ENCODE peak calls at places on chromosomes 4 and X, in eight cellular contexts. C is upper lobe of right lung; N is fibroblast of villous mesenchyme; Z is epithelial cell of esophagus; V is fibroblast of pulmonary artery; U is cardiac muscle cell; E is CD4-positive, CD25-positive, alpha-beta regulatory T cell; K is hepatocyte. G is an unnamed sample.

GRCh38 chr4:31575504-31575903 is 855.3 kb downstream of the PCDH7 start:
- DNase-seq in C (no peak), N (no peak), Z (no peak), V (no peak), U (no peak), E (no peak), K (no peak), G (no peak)

GRCh38 chrX:48513670-48514069 is 4.9 kb downstream of the PORCN start:
- DNase-seq in C (no peak), N (no peak), Z (no peak), V (no peak), U (no peak), E (no peak), K (no peak), G (no peak)

GRCh38 chrX:71532078-71532752 is 689 bp upstream of the OGT start:
- DNase-seq in C (no peak), N (peak; percentile 62), Z (peak; percentile 65), V (peak; percentile 41), U (no peak), E (peak; percentile 83), K (peak; percentile 21), G (peak; percentile 44)

GRCh38 chr4:109065006-109065405 is 237.5 kb downstream of the COL25A1 start:
- DNase-seq in C (no peak), N (no peak), Z (no peak), V (no peak), U (no peak), E (no peak), K (no peak), G (no peak)

GRCh38 chr4:74549936-74550335 is 105.0 kb downstream of the AREG start:
- DNase-seq in C (no peak), N (no peak), Z (peak; percentile 77), V (peak; percentile 39), U (no peak), E (no peak), K (no peak), G (peak; percentile 44)

GRCh38 chr4:121594796-121595526 is 101.8 kb downstream of the ANXA5 start:
- DNase-seq in C (no peak), N (peak; percentile 49), Z (peak; percentile 65), V (peak; percentile 93), U (no peak), E (no peak), K (peak; percentile 13), G (peak; percentile 13)

GRCh38 chrX:144819406-144819805 is 427.9 kb upstream of the SPANXN1 start:
- DNase-seq in C (no peak), N (peak; percentile 36), Z (no peak), V (no peak), U (no peak), E (no peak), K (no peak), G (no peak)

GRCh38 chrX:70755850-70756249 is 152.7 kb downstream of the TEX11 start:
- DNase-seq in C (no peak), N (no peak), Z (no peak), V (no peak), U (no peak), E (peak; percentile 86), K (no peak), G (no peak)

GRCh38 chr4:183356173-183356825 is 34.1 kb upstream of the CLDN24 start:
- DNase-seq in C (no peak), N (no peak), Z (no peak), V (no peak), U (no peak), E (no peak), K (no peak), G (no peak)

GRCh38 chr4:169770411-169770810 is 12.7 kb upstream of the HPF1 start:
- DNase-seq in C (no peak), N (peak; percentile 61), Z (no peak), V (no peak), U (no peak), E (no peak), K (no peak), G (no peak)

GRCh38 chrX:128781506-128781905 is 729.3 kb upstream of the ACTRT1 start:
- DNase-seq in C (no peak), N (no peak), Z (peak; percentile 2), V (no peak), U (peak; percentile 24), E (peak; percentile 48), K (peak; percentile 49), G (peak; percentile 18)

GRCh38 chr4:187077749-187078148 is 354.1 kb upstream of the FAT1 start:
- DNase-seq in C (no peak), N (no peak), Z (no peak), V (no peak), U (no peak), E (no peak), K (no peak), G (no peak)

GRCh38 chr4:158996669-158997074 is 106.2 kb upstream of the RAPGEF2 start:
- DNase-seq in C (no peak), N (peak; percentile 90), Z (peak; percentile 98), V (peak; percentile 92), U (no peak), E (no peak), K (peak; percentile 34), G (peak; percentile 89)

GRCh38 chr4:43550981-43551627 is 658.6 kb downstream of the GRXCR1 start:
- DNase-seq in C (no peak), N (no peak), Z (no peak), V (no peak), U (no peak), E (no peak), K (no peak), G (no peak)

GRCh38 chr4:44583393-44583792 is 68.0 kb downstream of the YIPF7 start:
- DNase-seq in C (no peak), N (no peak), Z (peak; percentile 21), V (peak; percentile 23), U (no peak), E (no peak), K (no peak), G (no peak)

GRCh38 chr4:80069837-80070788 is 2.9 kb downstream of the ANTXR2 start:
- DNase-seq in C (no peak), N (peak; percentile 83), Z (peak; percentile 70), V (no peak), U (no peak), E (no peak), K (no peak), G (peak; percentile 35)

GRCh38 chrX:27679281-27679680 is 89.1 kb downstream of the DCAF8L2 start:
- DNase-seq in C (no peak), N (no peak), Z (peak; percentile 25), V (peak; percentile 20), U (no peak), E (no peak), K (no peak), G (no peak)

GRCh38 chrX:115690554-115691216 is 129.7 kb downstream of the PLS3 start:
- DNase-seq in C (no peak), N (peak; percentile 73), Z (peak; percentile 72), V (peak; percentile 90), U (peak; percentile 87), E (peak; percentile 58), K (peak; percentile 90), G (peak; percentile 90)

GRCh38 chr4:186757696-186758330 is 34.2 kb upstream of the FAT1 start:
- DNase-seq in C (no peak), N (no peak), Z (no peak), V (no peak), U (no peak), E (no peak), K (no peak), G (no peak)

GRCh38 chrX:77444075-77444474 is 3.1 kb upstream of the FGF16 start:
- DNase-seq in C (no peak), N (no peak), Z (no peak), V (no peak), U (no peak), E (no peak), K (no peak), G (no peak)

GRCh38 chr4:30720656-30721352 is 635 bp downstream of the PCDH7 start:
- DNase-seq in C (no peak), N (peak; percentile 55), Z (no peak), V (peak; percentile 50), U (peak; percentile 74), E (no peak), K (peak; percentile 52), G (peak; percentile 44)

GRCh38 chrX:11787564-11787963 is 29.5 kb downstream of the MSL3 start:
- DNase-seq in C (peak; percentile 69), N (peak; percentile 36), Z (peak; percentile 53), V (peak; percentile 68), U (peak; percentile 56), E (peak; percentile 71), K (peak; percentile 38), G (peak; percentile 75)
- H3K4me3 ChIP-seq in C (peak overlapping the region; percentile 16), N (peak overlapping the region; percentile 42), Z (peak overlapping the region; percentile 25), V (peak overlapping the region; percentile 47), U (no peak overlapping the region), E (peak overlapping the region; percentile 84), K (no peak overlapping the region), G (peak overlapping the region; percentile 42)

DNA sequence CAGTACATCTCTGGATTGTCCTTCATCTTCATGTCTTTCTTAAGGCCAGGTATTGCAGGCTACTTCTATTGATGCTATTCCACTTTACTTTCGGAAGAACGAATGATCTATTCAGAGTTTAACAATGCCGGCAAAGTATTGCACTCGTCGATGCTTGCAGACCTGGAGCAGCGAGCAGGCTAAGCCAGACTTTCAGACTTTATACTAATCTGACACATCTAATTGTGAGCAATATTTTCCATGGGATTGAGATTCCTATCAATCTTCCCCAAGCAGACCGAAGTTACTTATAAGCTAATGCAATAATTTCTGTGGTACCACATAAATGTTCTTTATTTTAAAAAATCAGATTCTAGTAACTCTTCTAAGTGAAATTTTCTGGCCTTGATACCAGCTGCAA is 1.6 kb downstream of the EMCN start:
- DNase-seq in C (no peak), N (no peak), Z (no peak), V (no peak), U (no peak), E (no peak), K (no peak), G (peak; percentile 2)
- H3K4me3 ChIP-seq in C (peak overlapping the region; percentile 34), N (no peak overlapping the region), Z (no peak overlapping the region), V (no peak overlapping the region), U (no peak overlapping the region), E (no peak overlapping the region), K (no peak overlapping the region), G (no peak overlapping the region)

DNA sequence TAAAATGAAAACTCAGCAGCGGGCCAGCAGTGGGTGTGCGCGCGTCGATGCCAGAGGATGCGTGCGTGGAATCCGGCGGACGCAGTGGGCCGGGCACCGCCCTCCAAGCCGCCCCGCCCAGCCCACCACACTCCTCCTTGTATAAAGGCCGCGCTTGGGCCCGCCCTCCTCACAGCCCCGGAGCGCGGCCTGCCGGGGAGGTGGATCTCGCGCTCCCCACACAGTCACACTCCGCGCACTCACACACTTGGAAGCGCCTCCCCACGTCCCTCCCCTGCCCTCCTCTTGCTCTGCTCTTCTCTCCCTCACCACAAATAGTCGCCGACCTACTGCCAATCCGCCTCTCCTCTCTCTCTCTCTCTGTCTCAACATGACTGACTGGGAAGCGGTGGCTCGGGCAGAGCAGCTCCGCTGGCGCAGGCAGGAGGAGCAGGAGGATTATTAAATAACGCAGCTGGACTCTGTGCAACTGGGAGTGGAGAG is at the start of gene CCSER1:
- DNase-seq in C (peak; percentile 91), N (no peak), Z (peak; percentile 75), V (peak; percentile 40), U (peak; percentile 74), E (peak; percentile 38), K (peak; percentile 91), G (peak; percentile 27)
- H3K4me3 ChIP-seq in C (peak within 1 kb of the TSS; percentile 61), N (no peak within 1 kb of the TSS), Z (peak within 1 kb of the TSS; percentile 65), V (peak within 1 kb of the TSS; percentile 46), U (peak within 1 kb of the TSS; percentile 95), E (no peak within 1 kb of the TSS), K (peak within 1 kb of the TSS; percentile 54), G (peak within 1 kb of the TSS; percentile 45)

DNA sequence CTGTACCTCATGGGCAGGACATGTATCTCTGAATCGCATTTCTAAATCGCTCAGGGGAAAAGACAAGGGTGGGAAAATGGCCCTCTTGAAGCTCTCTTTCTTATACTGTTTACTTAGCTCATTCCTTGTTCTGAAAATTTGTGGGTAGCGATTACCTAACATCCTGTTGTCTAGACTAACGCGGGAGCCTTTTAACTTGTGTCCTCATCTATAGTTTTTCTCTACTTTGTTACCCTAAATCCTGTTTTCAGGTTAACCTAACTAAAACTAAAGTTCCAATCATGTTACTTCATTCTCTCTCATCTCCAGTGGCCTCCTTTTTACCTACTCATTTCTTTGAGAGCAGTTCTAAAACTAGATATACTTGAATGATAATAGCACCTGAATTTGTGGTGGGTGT is 45.0 kb downstream of the SNX25 start:
- DNase-seq in C (no peak), N (peak; percentile 83), Z (peak; percentile 60), V (peak; percentile 56), U (no peak), E (peak; percentile 45), K (no peak), G (peak; percentile 92)
- H3K4me3 ChIP-seq in C (no peak overlapping the region), N (no peak overlapping the region), Z (no peak overlapping the region), V (no peak overlapping the region), U (no peak overlapping the region), E (peak overlapping the region; percentile 49), K (no peak overlapping the region), G (no peak overlapping the region)